ENCODE peak calls at places on chromosome 22, in ten cellular contexts. T, W, P, N, A, E, S, G, R and X are unnamed samples.

GRCh38 chr22:22171357-22172218 is 73.0 kb upstream of the VPREB1 start:
- DNase-seq in T (no peak), W (no peak), P (peak), N (no peak), A (no peak), E (peak), S (no peak), G (no peak), R (no peak), X (peak)

GRCh38 chr22:22670076-22670795 is 25.8 kb downstream of the GGTLC2 start:
- DNase-seq in T (no peak), W (no peak), P (no peak), N (peak), A (no peak), E (peak), S (no peak), G (no peak), R (no peak), X (no peak)

GRCh38 chr22:31139866-31140716 is at the start of gene PLA2G3:
- DNase-seq in T (no peak), W (no peak), P (peak), N (no peak), A (peak), E (no peak), S (peak), G (no peak), R (no peak), X (peak)

GRCh38 chr22:38943181-38943580 is 14.2 kb upstream of the APOBEC3A start:
- DNase-seq in T (no peak), W (peak), P (no peak), N (no peak), A (no peak), E (no peak), S (no peak), G (no peak), R (no peak), X (no peak)

GRCh38 chr22:21451545-21452520 is 15.4 kb upstream of the TMEM191C start:
- DNase-seq in T (no peak), W (no peak), P (no peak), N (peak), A (peak), E (no peak), S (no peak), G (no peak), R (no peak), X (no peak)

GRCh38 chr22:44424867-44425351 is 73.1 kb downstream of the RTL6 start:
- DNase-seq in T (no peak), W (no peak), P (no peak), N (peak), A (no peak), E (no peak), S (no peak), G (no peak), R (no peak), X (no peak)

GRCh38 chr22:27668828-27669797 is 132.4 kb downstream of the MN1 start:
- DNase-seq in T (no peak), W (peak), P (peak), N (no peak), A (no peak), E (no peak), S (peak), G (no peak), R (no peak), X (peak)

GRCh38 chr22:29369460-29369859 is 18.9 kb downstream of the AP1B1 start:
- DNase-seq in T (peak), W (peak), P (peak), N (peak), A (no peak), E (no peak), S (peak), G (peak), R (no peak), X (peak)

GRCh38 chr22:39966522-39966921 is 6.3 kb downstream of the TMA7B start:
- DNase-seq in T (no peak), W (no peak), P (no peak), N (no peak), A (no peak), E (no peak), S (peak), G (no peak), R (no peak), X (peak)

GRCh38 chr22:28442264-28442950 is 237.2 kb downstream of the TTC28 start:
- DNase-seq in T (no peak), W (peak), P (peak), N (peak), A (peak), E (peak), S (peak), G (peak), R (peak), X (peak)

GRCh38 chr22:49769691-49770315 is 57.9 kb downstream of the BRD1 start:
- DNase-seq in T (no peak), W (peak), P (no peak), N (no peak), A (no peak), E (no peak), S (no peak), G (peak), R (no peak), X (no peak)

GRCh38 chr22:27480487-27480886 is 321.1 kb downstream of the MN1 start:
- DNase-seq in T (no peak), W (no peak), P (no peak), N (no peak), A (no peak), E (no peak), S (no peak), G (no peak), R (no peak), X (no peak)

GRCh38 chr22:37545703-37546435 is 14.4 kb upstream of the CDC42EP1 start:
- DNase-seq in T (peak), W (peak), P (peak), N (peak), A (peak), E (no peak), S (peak), G (peak), R (peak), X (peak)

GRCh38 chr22:44396021-44396726 is 83.4 kb upstream of the SHISAL1 start:
- DNase-seq in T (no peak), W (no peak), P (no peak), N (peak), A (no peak), E (no peak), S (no peak), G (peak), R (peak), X (no peak)

GRCh38 chr22:18056161-18056666 is 21.6 kb upstream of the PEX26 start:
- DNase-seq in T (peak), W (peak), P (peak), N (no peak), A (no peak), E (peak), S (peak), G (no peak), R (no peak), X (peak)

GRCh38 chr22:44204937-44205712 is 24.4 kb downstream of the PARVG start:
- DNase-seq in T (no peak), W (no peak), P (no peak), N (peak), A (no peak), E (peak), S (no peak), G (no peak), R (no peak), X (no peak)

GRCh38 chr22:36344106-36344827 is 43.5 kb downstream of the MYH9 start:
- DNase-seq in T (no peak), W (no peak), P (peak), N (no peak), A (no peak), E (no peak), S (no peak), G (no peak), R (no peak), X (no peak)

GRCh38 chr22:31093090-31093850 is 12.2 kb downstream of the SMTN start:
- DNase-seq in T (no peak), W (peak), P (no peak), N (no peak), A (no peak), E (no peak), S (no peak), G (no peak), R (peak), X (no peak)

GRCh38 chr22:35986085-35986484 is 42.5 kb downstream of the RBFOX2 start:
- DNase-seq in T (no peak), W (no peak), P (no peak), N (no peak), A (no peak), E (no peak), S (no peak), G (no peak), R (no peak), X (peak)

GRCh38 chr22:44192098-44192810 is 11.5 kb downstream of the PARVG start:
- DNase-seq in T (no peak), W (no peak), P (peak), N (peak), A (no peak), E (peak), S (no peak), G (peak), R (no peak), X (peak)

GRCh38 chr22:25709758-25710157 is 32.2 kb upstream of the MYO18B start:
- DNase-seq in T (no peak), W (no peak), P (peak), N (no peak), A (no peak), E (peak), S (no peak), G (no peak), R (no peak), X (no peak)
- TF ChIP-seq CTCF in T (no peak), W (no peak), P (no peak), N (no peak), A (no peak), E (no peak), S (no peak), G (no peak), R (no peak), X (no peak)

DNA sequence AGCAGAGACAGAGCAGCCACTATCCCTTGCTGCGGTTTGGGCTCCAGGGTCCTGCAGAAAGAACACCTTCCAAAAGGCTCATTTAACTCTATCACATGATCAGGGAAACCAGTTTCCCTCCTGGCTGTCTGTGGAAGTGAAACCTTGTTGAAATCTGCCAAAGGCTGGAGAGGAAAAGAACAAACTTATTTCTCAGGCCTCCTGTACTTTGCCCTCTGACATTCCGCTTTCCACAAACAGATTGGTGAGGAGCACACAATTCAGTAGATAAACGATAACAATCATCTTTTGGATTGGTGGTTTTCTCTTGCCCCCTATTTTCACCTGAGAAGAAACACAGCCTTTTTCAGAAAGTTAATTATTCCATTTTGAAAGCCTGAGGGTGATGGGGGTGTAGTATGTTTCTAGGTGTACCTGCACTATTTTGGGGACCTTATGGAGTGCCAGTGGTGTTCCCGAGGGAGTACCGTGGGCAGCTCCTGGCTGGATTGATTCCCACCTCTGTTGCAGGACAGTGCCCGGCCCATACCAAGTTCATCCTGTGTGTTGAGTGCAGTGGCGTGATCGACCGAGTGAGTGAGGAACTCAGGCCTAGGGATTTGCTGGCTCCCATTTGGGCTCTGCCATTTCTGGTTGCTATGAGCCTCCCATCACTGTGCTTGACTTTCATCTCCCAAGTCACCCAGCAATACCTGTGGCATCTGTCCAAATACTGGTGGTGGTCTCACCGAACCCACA is 102.0 kb downstream of the TBC1D22A start:
- DNase-seq in T (no peak), W (no peak), P (no peak), N (peak), A (no peak), E (no peak), S (no peak), G (peak), R (no peak), X (no peak)
- H3K4me3 ChIP-seq in T (no peak), W (no peak), P (no peak), N (no peak), A (no peak), E (no peak), S (no peak), G (no peak), R (no peak), X (no peak)

GRCh38 chr22:25235547-25236290 is 16.3 kb downstream of the CRYBB2 start:
- DNase-seq in T (no peak), W (peak), P (peak), N (no peak), A (peak), E (peak), S (peak), G (peak), R (peak), X (peak)

GRCh38 chr22:25236417-25236816 is 17.0 kb downstream of the CRYBB2 start:
- DNase-seq in T (no peak), W (no peak), P (no peak), N (no peak), A (no peak), E (no peak), S (no peak), G (no peak), R (no peak), X (no peak)

GRCh38 chr22:25232301-25232700 is 12.9 kb downstream of the CRYBB2 start:
- DNase-seq in T (no peak), W (no peak), P (peak), N (no peak), A (no peak), E (no peak), S (peak), G (no peak), R (no peak), X (peak)

DNA sequence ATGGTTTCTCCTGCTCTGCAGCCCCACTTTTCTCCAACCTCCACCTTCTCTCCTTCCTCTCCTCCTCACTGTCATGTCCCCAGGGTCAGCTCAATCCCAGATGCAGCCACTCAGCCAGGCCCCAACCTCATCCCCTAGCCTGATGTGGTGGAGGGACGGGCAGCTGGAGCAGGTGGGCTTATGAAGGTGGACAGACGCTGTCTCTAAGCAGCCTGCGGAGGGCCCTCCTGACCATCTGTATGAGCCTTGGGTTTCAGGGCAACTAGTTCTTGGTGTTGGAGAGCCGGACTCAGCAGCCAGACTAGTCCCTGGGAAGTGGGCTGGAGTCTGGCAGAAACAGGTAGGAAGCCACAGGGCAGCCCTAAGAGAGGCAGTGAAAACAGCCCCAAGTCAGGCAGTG is 18.1 kb downstream of the CRYBB2 start:
- DNase-seq in T (no peak), W (no peak), P (no peak), N (no peak), A (no peak), E (no peak), S (no peak), G (no peak), R (no peak), X (no peak)
- TF ChIP-seq CTCF in T (no peak), W (no peak), P (no peak), N (no peak), A (no peak), E (no peak), S (no peak), G (no peak), R (no peak), X (no peak)

GRCh38 chr22:19718255-19719054 is 4.2 kb downstream of the SEPTIN5 start:
- DNase-seq in T (no peak), W (no peak), P (no peak), N (no peak), A (no peak), E (no peak), S (no peak), G (no peak), R (no peak), X (no peak)
- H3K4me3 ChIP-seq in T (peak), W (peak), P (peak), N (peak), A (peak), E (peak), S (peak), G (peak), R (peak), X (peak)